ENCODE peak calls at places on chromosomes 5 and 9, in six cellular contexts. G is BE2C, Q is trophoblast cell, L is adipocyte, V is ovary, R is psoas muscle. W is an unnamed sample.
A peak's percentile ranks its signal among the peaks of the same experiment; 100 is the strongest.

GRCh38 chr5:152271420-152271819 is 133.7 kb downstream of the NMUR2 start:
- DNase-seq in G (no peak), Q (peak; percentile 69), L (peak; percentile 2), V (no peak), R (no peak), W (peak; percentile 44)

GRCh38 chr5:159514229-159514822 is 184.0 kb upstream of the IL12B start:
- DNase-seq in G (peak; percentile 28), Q (no peak), L (no peak), V (no peak), R (no peak), W (no peak)

GRCh38 chr5:108461628-108462367 is 79.9 kb upstream of the FBXL17 start:
- DNase-seq in G (no peak), Q (peak; percentile 55), L (peak; percentile 86), V (no peak), R (no peak), W (no peak)

GRCh38 chr9:91395553-91396470 is 27.8 kb downstream of the NFIL3 start:
- DNase-seq in G (no peak), Q (peak; percentile 92), L (peak; percentile 79), V (no peak), R (no peak), W (no peak)

GRCh38 chr5:138890686-138891085 is 15.6 kb upstream of the LRRTM2 start:
- DNase-seq in G (no peak), Q (peak; percentile 63), L (no peak), V (no peak), R (no peak), W (no peak)

GRCh38 chr9:84969084-84969483 is 299.6 kb downstream of the NTRK2 start:
- DNase-seq in G (no peak), Q (no peak), L (no peak), V (no peak), R (no peak), W (no peak)

GRCh38 chr5:124561451-124561850 is 185.0 kb downstream of the ZNF608 start:
- DNase-seq in G (no peak), Q (no peak), L (no peak), V (no peak), R (no peak), W (no peak)

GRCh38 chr5:68110264-68110663 is 105.3 kb upstream of the PIK3R1 start:
- DNase-seq in G (no peak), Q (no peak), L (no peak), V (no peak), R (no peak), W (no peak)

GRCh38 chr5:174376056-174376455 is 330.6 kb downstream of the NSG2 start:
- DNase-seq in G (no peak), Q (peak; percentile 88), L (no peak), V (no peak), R (no peak), W (no peak)

GRCh38 chr5:773517-774264 is 10.8 kb downstream of the ZDHHC11B start:
- DNase-seq in G (no peak), Q (no peak), L (no peak), V (no peak), R (no peak), W (no peak)

GRCh38 chr9:12882430-12882829 is 107.6 kb downstream of the LURAP1L start:
- DNase-seq in G (no peak), Q (no peak), L (peak; percentile 84), V (no peak), R (no peak), W (no peak)

DNA sequence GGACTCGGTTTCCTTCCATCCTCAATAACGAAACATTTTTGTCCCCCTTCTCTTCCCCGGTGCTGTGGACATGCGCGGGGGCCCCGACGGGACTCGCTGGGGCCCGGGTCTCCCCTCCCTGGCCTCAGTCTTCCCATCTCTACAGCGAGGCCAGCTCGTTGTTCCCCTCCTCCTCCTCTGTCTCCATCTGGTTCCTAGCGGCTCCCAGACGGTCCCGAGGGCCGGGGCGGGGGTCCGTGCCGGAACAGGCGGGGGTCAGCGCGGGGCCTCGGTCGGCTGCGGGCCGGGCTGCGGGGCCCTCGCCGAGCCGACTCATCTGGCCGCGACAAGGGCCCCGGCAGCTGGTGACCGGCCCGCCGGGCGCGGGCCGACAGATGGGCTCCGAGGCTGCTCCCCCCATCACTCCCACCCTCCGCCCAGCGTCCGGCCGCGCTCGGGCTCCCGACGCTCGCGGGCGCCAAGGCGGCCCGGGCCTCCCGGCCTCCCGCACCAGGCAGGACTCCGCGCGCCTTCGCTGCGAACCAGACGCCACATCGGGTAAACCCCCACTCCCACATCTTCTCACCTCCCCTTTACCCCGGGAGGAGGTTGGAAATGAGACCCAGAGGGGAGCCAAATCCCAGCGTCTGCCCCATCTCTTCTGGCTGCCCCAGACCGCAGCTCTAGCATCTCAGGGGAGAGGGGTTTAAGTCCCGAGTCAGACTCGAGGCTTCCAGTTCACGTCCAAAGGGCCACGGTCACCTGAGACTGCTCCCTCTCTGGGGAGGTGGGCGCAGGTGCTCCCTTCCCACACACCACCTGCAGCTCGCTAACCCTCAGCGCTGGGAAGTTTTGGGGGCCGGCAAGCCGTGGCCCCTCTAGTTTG is 8.1 kb downstream of the BARHL1 start:
- DNase-seq in G (no peak), Q (no peak), L (no peak), V (no peak), R (no peak), W (peak; percentile 47)
- H3K27me3 ChIP-seq in G (peaks cover 58% of the 10 kb centered on the region), Q (peaks cover 68% of the 10 kb centered on the region), L (peaks cover 41% of the 10 kb centered on the region), V (peaks cover 4% of the 10 kb centered on the region), R (peaks cover 80% of the 10 kb centered on the region), W (peaks cover 78% of the 10 kb centered on the region)

DNA sequence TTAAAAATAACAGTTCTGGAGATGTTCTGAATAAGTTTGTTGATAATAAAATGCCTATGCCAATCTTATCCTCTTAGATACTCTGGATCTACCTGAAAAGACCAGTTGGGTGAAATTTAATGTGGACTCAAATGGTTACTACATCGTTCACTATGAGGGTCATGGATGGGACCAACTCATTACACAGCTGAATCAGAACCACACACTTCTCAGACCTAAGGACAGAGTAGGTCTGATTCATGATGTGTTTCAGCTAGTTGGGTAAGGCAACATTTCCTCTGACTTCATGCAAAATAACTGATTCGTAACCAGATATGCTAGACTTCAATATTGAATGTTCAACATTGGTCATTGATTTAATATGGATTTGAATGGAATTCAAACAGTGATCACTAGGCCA is 27.0 kb downstream of the ERAP2 start:
- DNase-seq in G (no peak), Q (no peak), L (no peak), V (no peak), R (no peak), W (no peak)
- H3K27me3 ChIP-seq in G (no peaks in the 10 kb centered on the region), Q (no peaks in the 10 kb centered on the region), L (no peaks in the 10 kb centered on the region), V (no peaks in the 10 kb centered on the region), R (no peaks in the 10 kb centered on the region), W (no peaks in the 10 kb centered on the region)

DNA sequence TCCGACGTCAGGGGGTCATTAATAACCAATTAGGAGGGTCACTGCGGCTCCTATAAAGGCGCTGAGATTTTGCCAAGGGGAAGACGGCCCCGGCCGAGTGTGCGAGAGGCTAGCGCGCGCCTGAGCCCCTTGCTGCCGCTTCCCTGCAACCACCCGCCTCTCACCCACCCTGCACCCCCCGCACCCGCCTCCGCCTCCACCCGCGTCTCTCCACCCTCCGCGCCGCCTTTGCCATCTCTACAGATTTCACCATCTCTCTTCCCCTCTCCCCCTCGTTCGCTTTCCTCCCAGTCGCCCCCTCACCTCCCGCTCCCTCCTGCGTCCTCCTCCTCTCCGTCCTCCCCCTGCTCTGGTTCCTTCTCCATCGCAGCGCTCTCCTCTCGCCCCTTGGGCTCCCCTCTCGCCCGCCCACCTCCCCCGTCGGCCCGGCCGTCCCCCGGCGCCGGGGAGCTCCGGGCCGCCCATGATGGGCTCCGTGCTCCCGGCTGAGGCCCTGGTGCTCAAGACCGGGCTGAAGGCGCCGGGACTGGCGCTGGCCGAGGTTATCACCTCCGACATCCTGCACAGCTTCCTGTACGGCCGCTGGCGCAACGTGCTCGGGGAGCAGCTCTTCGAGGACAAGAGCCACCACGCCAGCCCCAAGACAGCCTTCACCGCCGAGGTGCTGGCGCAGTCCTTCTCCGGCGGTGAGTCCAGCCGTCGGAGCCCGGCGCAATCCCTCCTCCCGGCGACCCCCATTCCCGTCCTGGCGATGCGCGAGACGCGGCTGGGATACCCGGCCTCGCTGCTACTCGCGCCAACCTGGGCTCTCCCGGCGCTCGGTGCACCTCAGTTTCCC is at the start of gene PRDM12:
- DNase-seq in G (no peak), Q (no peak), L (peak; percentile 24), V (no peak), R (no peak), W (no peak)
- H3K27me3 ChIP-seq in G (peaks cover 83% of the 10 kb centered on the region), Q (peaks cover 92% of the 10 kb centered on the region), L (peaks cover 55% of the 10 kb centered on the region), V (peaks cover 13% of the 10 kb centered on the region), R (peaks cover 89% of the 10 kb centered on the region), W (peaks cover 89% of the 10 kb centered on the region)

DNA sequence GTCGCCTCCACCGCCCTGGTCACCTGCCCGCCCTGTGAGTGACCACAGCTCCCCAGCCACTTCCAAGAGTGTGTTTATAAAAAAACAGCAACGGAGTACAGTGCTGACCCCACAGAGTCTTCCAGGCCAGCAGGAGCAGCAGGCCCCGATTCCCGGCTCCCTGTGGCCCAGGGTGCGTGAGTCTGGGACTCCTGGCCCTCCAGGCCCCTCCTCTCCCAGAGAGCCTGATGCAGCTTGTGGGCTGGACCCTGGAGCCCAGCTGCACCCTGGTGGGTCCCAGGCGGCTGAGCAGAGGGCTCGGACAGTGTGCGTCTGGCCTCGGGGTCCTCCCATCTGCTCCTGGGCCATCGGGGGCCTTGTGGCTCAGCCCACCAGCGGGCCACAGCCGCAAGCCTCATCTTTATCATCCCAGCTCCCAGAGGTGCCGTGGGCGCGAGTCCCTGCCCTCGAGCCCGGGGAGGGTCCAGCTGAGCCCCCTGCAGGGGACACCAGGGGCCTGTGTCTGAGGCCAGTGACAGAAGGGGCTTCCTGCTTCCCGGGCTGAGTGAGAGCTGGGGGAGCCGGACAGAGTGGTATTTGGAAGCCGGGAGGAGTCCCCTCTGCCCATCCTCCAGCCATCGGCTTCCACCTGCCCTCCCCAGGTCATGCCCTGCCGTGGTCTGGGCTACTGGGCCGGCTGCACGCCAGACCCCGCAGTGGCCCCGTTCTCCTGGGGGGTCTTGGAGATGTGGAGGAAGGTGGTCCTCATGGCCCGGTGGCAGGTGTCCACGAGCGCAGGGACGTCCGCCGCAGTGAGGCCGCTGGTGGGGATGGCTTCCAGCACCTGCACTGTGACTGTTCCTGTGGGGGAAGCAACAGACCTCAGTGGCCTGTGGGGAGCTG is 10.6 kb downstream of the EGFL7 start:
- DNase-seq in G (no peak), Q (no peak), L (no peak), V (no peak), R (no peak), W (no peak)
- H3K27me3 ChIP-seq in G (peaks cover 3% of the 10 kb centered on the region), Q (no peaks in the 10 kb centered on the region), L (no peaks in the 10 kb centered on the region), V (no peaks in the 10 kb centered on the region), R (peaks cover 8% of the 10 kb centered on the region), W (no peaks in the 10 kb centered on the region)

GRCh38 chr5:43014522-43014921 is 25.6 kb downstream of the ANXA2R start:
- DNase-seq in G (no peak), Q (no peak), L (no peak), V (no peak), R (no peak), W (no peak)
- H3K27me3 ChIP-seq in G (peaks cover 24% of the 10 kb centered on the region), Q (peaks cover 21% of the 10 kb centered on the region), L (no peaks in the 10 kb centered on the region), V (no peaks in the 10 kb centered on the region), R (no peaks in the 10 kb centered on the region), W (peaks cover 96% of the 10 kb centered on the region)

GRCh38 chr9:93513606-93514005 is 60.2 kb upstream of the FAM120AOS start:
- DNase-seq in G (no peak), Q (no peak), L (no peak), V (no peak), R (no peak), W (no peak)

GRCh38 chr9:93520523-93520922 is 55.9 kb upstream of the PHF2 start:
- DNase-seq in G (no peak), Q (no peak), L (no peak), V (no peak), R (no peak), W (no peak)

GRCh38 chr9:93522736-93523135 is 53.6 kb upstream of the PHF2 start:
- DNase-seq in G (no peak), Q (peak; percentile 19), L (no peak), V (no peak), R (no peak), W (no peak)

GRCh38 chr9:93517331-93517730 is 59.1 kb upstream of the PHF2 start:
- DNase-seq in G (no peak), Q (no peak), L (no peak), V (no peak), R (no peak), W (no peak)
- H3K27me3 ChIP-seq in G (no peaks in the 10 kb centered on the region), Q (no peaks in the 10 kb centered on the region), L (no peaks in the 10 kb centered on the region), V (no peaks in the 10 kb centered on the region), R (no peaks in the 10 kb centered on the region), W (no peaks in the 10 kb centered on the region)

W was measured in WERI-Rb-1.